ENCODE peak calls at places on chromosomes 16 and 17, in four cellular contexts. C is HFFc6, X is progenitor cell of endocrine pancreas, P is cardiac muscle cell. O is an unnamed sample.

GRCh38 chr16:1290860-1291575 is 18.4 kb upstream of the UBE2I start:
- DNase-seq in C (no peak), X (no peak), P (no peak), O (no peak)

GRCh38 chr16:24844101-24845030 is 1.4 kb upstream of the SLC5A11 start:
- DNase-seq in P (no peak), X (no peak), C (no peak), O (no peak)

GRCh38 chr16:89261691-89262563 is 44.4 kb downstream of the ZNF778 start:
- DNase-seq in P (no peak), X (no peak), C (no peak), O (no peak)

GRCh38 chr16:28537964-28538732 is 626 bp downstream of the NUPR1 start:
- DNase-seq in P (no peak), C (no peak), X (no peak), O (no peak)

GRCh38 chr17:44967907-44968224 is 237 bp downstream of the C1QL1 start:
- DNase-seq in C (no peak), P (no peak), X (no peak), O (no peak)

GRCh38 chr16:7755347-7755746 is 422.7 kb downstream of the RBFOX1 start:
- DNase-seq in P (no peak), C (no peak), X (no peak), O (no peak)

GRCh38 chr16:23330161-23330560 is 28.1 kb downstream of the SCNN1B start:
- DNase-seq in P (no peak), C (no peak), X (no peak), O (no peak)

GRCh38 chr16:396199-396598 is 800 bp upstream of the NME4 start:
- DNase-seq in P (no peak), X (no peak), C (no peak), O (no peak)

GRCh38 chr17:74163836-74164235 is 39.6 kb upstream of the RPL38 start:
- DNase-seq in X (no peak), C (no peak), P (no peak), O (no peak)

GRCh38 chr16:50245417-50246298 is 20.7 kb upstream of the ADCY7 start:
- DNase-seq in P (peak; percentile 77), X (peak; percentile 51), C (peak; percentile 48), O (no peak)

GRCh38 chr16:82133798-82134197 is 36.2 kb downstream of the MPHOSPH6 start:
- DNase-seq in X (no peak), C (no peak), P (no peak), O (no peak)

GRCh38 chr17:74646231-74646630 is 22.7 kb upstream of the CD300E start:
- DNase-seq in X (no peak), P (no peak), C (no peak), O (no peak)

GRCh38 chr16:85372627-85373372 is 240.3 kb upstream of the GSE1 start:
- DNase-seq in X (no peak), C (peak; percentile 77), P (no peak), O (no peak)

GRCh38 chr17:63171428-63172205 is 205.6 kb downstream of the TANC2 start:
- DNase-seq in P (no peak), X (no peak), C (peak; percentile 51), O (no peak)

GRCh38 chr17:32881054-32881453 is 4.1 kb upstream of the MYO1D start:
- DNase-seq in X (no peak), P (no peak), C (no peak), O (no peak)

GRCh38 chr16:76535-77272 is 1.3 kb upstream of the MPG start:
- DNase-seq in C (peak; percentile 77), X (no peak), P (no peak), O (no peak)

GRCh38 chr17:15122857-15123256 is 142.3 kb downstream of the PMP22 start:
- DNase-seq in P (no peak), C (peak; percentile 66), X (no peak), O (no peak)

GRCh38 chr16:84156342-84156784 is 11.3 kb downstream of the DNAAF1 start:
- DNase-seq in X (no peak), C (peak; percentile 10), P (no peak), O (no peak)

GRCh38 chr16:15502041-15502725 is 67.8 kb downstream of the BMERB1 start:
- DNase-seq in C (peak; percentile 79), P (no peak), X (no peak), O (no peak)

GRCh38 chr17:67481808-67482207 is 104.7 kb downstream of the PITPNC1 start:
- DNase-seq in C (peak; percentile 48), P (no peak), X (no peak), O (no peak)

GRCh38 chr17:32335647-32336046 is 6.3 kb downstream of the C17orf75 start:
- DNase-seq in P (no peak), C (peak; percentile 77), X (no peak), O (no peak)

GRCh38 chr17:35895602-35896001 is 15.4 kb upstream of the CCL5 start:
- DNase-seq in C (peak; percentile 43), P (no peak), X (no peak), O (no peak)

DNA sequence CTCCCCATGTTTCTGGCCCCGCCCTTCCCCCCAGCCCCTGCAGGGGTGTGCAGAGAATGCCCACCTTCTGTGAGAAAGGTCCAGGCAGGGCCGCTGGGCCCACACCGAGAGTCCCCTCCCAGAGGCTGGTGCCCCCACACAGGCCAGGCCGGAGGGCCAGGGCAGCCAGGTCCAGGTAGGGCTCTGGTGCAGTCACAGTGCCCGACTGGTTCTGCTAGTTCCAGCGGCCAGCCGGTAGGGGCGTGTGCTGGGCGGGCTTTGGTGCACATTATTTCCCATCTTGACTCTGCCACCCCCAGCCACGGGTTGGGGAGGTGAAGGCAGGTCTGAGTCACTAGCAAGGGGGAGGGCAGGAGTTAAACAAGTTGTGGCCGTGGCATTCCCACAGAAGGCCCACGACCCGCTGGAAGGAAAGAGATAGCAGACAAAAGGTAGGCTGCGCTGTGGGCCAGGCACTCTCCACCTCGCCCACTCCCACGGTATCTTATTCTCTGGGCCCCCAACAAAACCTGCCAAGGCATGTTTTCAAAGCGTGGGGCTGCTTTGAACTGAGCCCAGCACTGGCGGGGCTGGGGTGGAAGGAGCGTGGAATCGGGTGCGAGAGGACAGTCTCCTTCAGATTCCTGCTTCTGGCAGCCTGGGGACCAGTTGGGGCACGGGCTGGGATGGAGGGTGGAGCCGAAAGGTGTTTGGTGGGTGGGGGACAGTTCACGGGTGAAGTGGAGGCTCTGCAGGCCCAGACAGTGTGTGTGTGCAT is 1.9 kb downstream of the EPN3 start:
- DNase-seq in P (no peak), C (no peak), X (no peak), O (peak; percentile 57)
- TF ChIP-seq CTCF in P (peak; percentile 34), C (peak; percentile 50), X (peak; percentile 60), O (peak; percentile 62)

DNA sequence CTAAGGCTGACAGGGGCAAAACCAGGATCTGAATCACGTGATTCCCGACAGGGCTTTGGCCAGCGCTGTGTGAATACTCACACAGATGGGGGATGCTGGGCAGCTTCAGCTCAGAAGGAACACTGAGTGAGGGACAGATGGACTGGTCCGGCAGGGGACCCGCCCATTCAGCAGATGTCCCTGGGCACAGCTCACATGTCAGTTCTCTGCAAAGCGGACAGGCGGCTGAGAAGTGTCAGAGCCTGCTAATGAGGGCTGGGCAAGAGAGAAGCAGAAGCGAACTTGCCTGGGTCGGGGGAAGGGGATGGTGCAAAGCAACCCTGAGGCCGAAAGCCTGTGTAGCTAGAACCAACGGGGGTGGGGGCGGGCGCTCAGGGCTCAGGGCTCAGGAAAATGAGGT is 11.9 kb upstream of the GLIS2 start:
- DNase-seq in C (no peak), X (no peak), P (no peak), O (no peak)
- TF ChIP-seq CTCF in C (no peak), X (no peak), P (no peak), O (no peak)

GRCh38 chr17:33949100-33949499 is 306.0 kb upstream of the CCL2 start:
- DNase-seq in P (peak; percentile 51), C (no peak), X (peak; percentile 31), O (no peak)
- TF ChIP-seq CTCF in P (peak; percentile 18), C (peak; percentile 16), X (peak; percentile 73), O (no peak)

DNA sequence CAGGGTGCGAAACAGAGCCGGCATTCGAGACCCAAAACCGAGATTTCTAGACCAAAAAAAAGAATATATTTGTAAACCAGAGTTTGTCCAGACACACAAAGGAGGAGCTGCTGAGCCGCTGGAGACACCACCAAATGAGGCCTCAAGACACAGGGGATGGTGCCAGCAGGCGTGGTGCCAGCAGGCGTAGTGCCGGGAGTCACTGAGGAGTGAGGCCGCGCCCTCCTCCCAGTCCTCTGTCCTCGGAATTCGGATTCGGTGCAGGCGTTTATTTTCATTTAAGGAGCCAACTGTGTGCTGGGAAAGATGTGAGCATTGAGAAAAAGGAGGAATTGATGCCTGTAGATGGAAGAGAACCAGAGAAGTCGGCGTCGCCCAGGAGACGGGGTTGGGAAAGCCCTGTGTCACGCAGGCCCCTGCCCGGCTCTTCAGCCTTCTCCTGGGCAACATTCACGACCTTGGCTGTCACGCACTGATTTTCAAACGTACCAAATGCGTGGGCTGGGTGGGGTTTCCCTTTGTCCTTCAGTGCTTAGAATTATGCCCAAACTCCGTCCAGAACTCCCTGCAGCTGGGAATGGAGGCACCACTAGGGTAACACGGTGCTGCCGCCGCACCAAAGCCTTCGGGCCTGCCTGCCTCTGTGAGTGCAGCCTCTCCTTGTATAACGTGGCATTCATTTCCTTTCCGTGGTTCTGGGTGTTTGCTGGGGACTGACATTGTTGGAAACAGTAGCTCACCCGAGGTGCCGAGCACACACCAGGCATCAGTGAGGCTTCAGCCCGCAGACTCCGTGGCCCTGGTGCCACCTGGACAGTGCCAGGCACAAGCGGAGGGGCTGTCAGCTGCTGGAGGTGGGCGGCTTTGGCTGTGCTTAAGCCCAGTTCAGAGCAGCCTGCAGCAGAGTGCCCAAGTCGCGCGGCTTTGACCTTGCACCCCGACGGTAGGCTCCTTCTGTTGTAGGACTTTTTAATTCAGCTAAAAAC is 49.0 kb upstream of the CHMP6 start:
- DNase-seq in C (peak; percentile 42), P (no peak), X (no peak), O (no peak)
- TF ChIP-seq CTCF in C (no peak), P (peak; percentile 31), X (no peak), O (no peak)

DNA sequence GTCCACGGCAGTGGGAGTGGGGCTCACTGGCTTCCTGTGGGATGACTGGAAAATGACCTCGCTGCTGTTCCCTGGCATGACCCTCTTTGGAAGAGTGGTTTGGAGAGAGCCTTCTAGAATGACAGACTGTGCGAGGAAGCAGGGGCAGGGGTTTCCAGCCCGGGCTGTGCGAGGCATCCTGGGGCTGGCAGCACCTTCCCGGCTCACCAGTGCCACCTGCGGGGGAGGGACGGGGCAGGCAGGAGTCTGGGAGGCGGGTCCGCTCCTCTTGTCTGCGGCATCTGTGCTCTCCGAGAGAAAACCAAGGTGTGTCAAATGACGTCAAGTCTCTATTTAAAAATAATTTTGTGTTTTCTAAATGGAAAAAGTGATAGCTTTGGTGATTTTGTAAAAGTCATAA is 7.8 kb upstream of the RNF213 start:
- DNase-seq in X (peak; percentile 34), P (peak; percentile 41), C (no peak), O (no peak)
- TF ChIP-seq CTCF in X (peak; percentile 51), P (peak; percentile 42), C (no peak), O (no peak)

GRCh38 chr17:82037113-82037888 is at the start of gene DCXR:
- DNase-seq in X (peak; percentile 93), P (peak; percentile 99), C (peak; percentile 89), O (peak; percentile 97)
- TF ChIP-seq CTCF in X (peak; percentile 87), P (peak; percentile 65), C (peak; percentile 89), O (peak; percentile 66)

GRCh38 chr17:6279659-6280058 is 155.3 kb downstream of the AIPL1 start:
- DNase-seq in P (no peak), X (peak; percentile 15), C (no peak), O (no peak)
- TF ChIP-seq CTCF in P (no peak), X (peak; percentile 42), C (no peak), O (no peak)

DNA sequence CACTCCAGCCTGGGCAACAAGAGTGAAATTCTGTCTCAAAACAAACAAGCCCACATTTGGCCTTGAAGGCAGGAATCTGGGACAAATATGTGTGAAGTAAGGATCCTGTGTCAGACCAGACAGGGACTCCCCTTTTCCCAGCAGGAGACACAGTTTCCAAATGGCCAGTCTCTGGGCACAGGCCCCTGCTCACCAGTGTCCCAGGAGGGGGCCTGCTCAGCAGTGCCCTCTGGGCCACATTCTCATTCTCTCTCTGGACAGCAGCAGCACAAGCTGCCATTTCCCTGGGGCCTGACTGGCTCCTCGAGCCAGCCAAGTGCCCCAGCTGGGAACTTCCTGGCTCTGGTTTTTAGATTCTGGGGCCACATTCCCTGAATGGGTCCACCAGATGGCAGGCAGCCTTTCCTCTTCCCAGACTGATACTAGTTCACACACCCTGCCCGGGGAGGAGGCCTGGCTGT is 11.7 kb upstream of the MNT start:
- DNase-seq in X (no peak), P (no peak), C (no peak), O (no peak)
- TF ChIP-seq CTCF in X (no peak), P (peak; percentile 13), C (peak; percentile 59), O (no peak)